ENCODE peak calls at places on chromosomes 16 and 17, in nine cellular contexts. Y is hippocampal formation; C is mesendoderm; M is stimulated activated CD8-positive, alpha-beta memory T cell treated with anti-CD3 and anti-CD28 coated beads, Interleukin-4, amount 100 ng/mL, for 4 hours; V is stimulated activated CD4-positive, alpha-beta T cell treated with anti-CD3 and anti-CD28 coated beads, Interleukin-15, amount 100 ng/mL, for 24 hours; B is T-cell; W is cardiac muscle cell; S is HS-27A; X is CD8-positive, alpha-beta memory T cell. D is an unnamed sample.

GRCh38 chr17:39782481-39782880 is 44.7 kb downstream of the GRB7 start:
- DNase-seq in Y (no peak), C (no peak), M (no peak), V (no peak), B (no peak), W (peak; percentile 88), S (no peak), X (no peak), D (no peak)

GRCh38 chr17:43844241-43844640 is 2.7 kb upstream of the CD300LG start:
- DNase-seq in Y (no peak), C (no peak), M (no peak), V (no peak), B (no peak), W (no peak), S (no peak), X (no peak), D (no peak)

GRCh38 chr16:21257284-21257683 is 20.8 kb downstream of the CRYM start:
- DNase-seq in Y (no peak), C (no peak), M (no peak), V (no peak), B (no peak), W (no peak), S (no peak), X (no peak), D (no peak)

GRCh38 chr17:51601622-51602261 is 341.4 kb downstream of the UTP18 start:
- DNase-seq in Y (no peak), C (no peak), M (no peak), V (no peak), B (no peak), W (no peak), S (no peak), X (no peak), D (no peak)

GRCh38 chr17:57211010-57211411 is 45.3 kb upstream of the MSI2 start:
- DNase-seq in Y (no peak), C (peak; percentile 8), M (no peak), V (no peak), B (no peak), W (no peak), S (no peak), X (no peak), D (no peak)

GRCh38 chr17:82497483-82498405 is 21.8 kb upstream of the FOXK2 start:
- DNase-seq in Y (no peak), C (peak; percentile 43), M (no peak), V (peak; percentile 55), B (peak; percentile 14), W (peak; percentile 46), S (no peak), X (peak; percentile 66), D (peak; percentile 65)

GRCh38 chr17:38749222-38750043 is 1.3 kb upstream of the PCGF2 start:
- DNase-seq in Y (no peak), C (peak; percentile 89), M (no peak), V (peak; percentile 32), B (no peak), W (peak; percentile 84), S (no peak), X (no peak), D (peak; percentile 56)

GRCh38 chr17:15947976-15948752 is 3.2 kb downstream of the ADORA2B start:
- DNase-seq in Y (no peak), C (no peak), M (no peak), V (no peak), B (no peak), W (no peak), S (no peak), X (no peak), D (no peak)

GRCh38 chr17:57092779-57093178 is 7.7 kb downstream of the AKAP1 start:
- DNase-seq in Y (no peak), C (no peak), M (no peak), V (no peak), B (no peak), W (peak; percentile 16), S (no peak), X (no peak), D (no peak)

GRCh38 chr17:4433515-4434031 is at the start of gene SPNS3:
- DNase-seq in Y (no peak), C (no peak), M (no peak), V (peak; percentile 37), B (no peak), W (no peak), S (no peak), X (peak; percentile 54), D (peak; percentile 76)

GRCh38 chr17:80021600-80021999 is 14.1 kb downstream of the TBC1D16 start:
- DNase-seq in Y (no peak), C (no peak), M (no peak), V (no peak), B (no peak), W (no peak), S (no peak), X (no peak), D (no peak)

GRCh38 chr17:43135454-43135819 is 10.3 kb upstream of the BRCA1 start:
- DNase-seq in Y (no peak), C (no peak), M (no peak), V (no peak), B (no peak), W (no peak), S (no peak), X (no peak), D (no peak)

GRCh38 chr17:30230596-30231125 is 4.8 kb downstream of the SLC6A4 start:
- DNase-seq in Y (no peak), C (no peak), M (no peak), V (no peak), B (no peak), W (no peak), S (no peak), X (no peak), D (no peak)

GRCh38 chr16:7345423-7345822 is 12.8 kb downstream of the RBFOX1 start:
- DNase-seq in Y (no peak), C (no peak), M (no peak), V (no peak), B (no peak), W (no peak), S (no peak), X (no peak), D (no peak)

GRCh38 chr16:31467151-31467550 is 4.8 kb upstream of the TGFB1I1 start:
- DNase-seq in Y (no peak), C (no peak), M (no peak), V (no peak), B (no peak), W (peak; percentile 65), S (no peak), X (no peak), D (no peak)

GRCh38 chr17:43745541-43745940 is 13.1 kb downstream of the SOST start:
- DNase-seq in Y (no peak), C (no peak), M (no peak), V (no peak), B (no peak), W (no peak), S (no peak), X (no peak), D (no peak)

GRCh38 chr16:23795369-23795768 is 40.4 kb upstream of the PRKCB start:
- DNase-seq in Y (no peak), C (no peak), M (no peak), V (no peak), B (no peak), W (no peak), S (no peak), X (no peak), D (no peak)

GRCh38 chr17:76736349-76737081 is 616 bp downstream of the SRSF2 start:
- DNase-seq in Y (peak; percentile 67), C (peak; percentile 73), M (peak; percentile 56), V (peak; percentile 74), B (peak; percentile 55), W (peak; percentile 80), S (no peak), X (peak; percentile 78), D (peak; percentile 79)

GRCh38 chr16:2455081-2455845 is 4.6 kb upstream of the TEDC2 start:
- DNase-seq in Y (no peak), C (no peak), M (no peak), V (no peak), B (no peak), W (no peak), S (no peak), X (no peak), D (no peak)

GRCh38 chr17:77146882-77147281 is 6.1 kb downstream of the SEC14L1 start:
- DNase-seq in Y (no peak), C (no peak), M (no peak), V (no peak), B (no peak), W (no peak), S (no peak), X (no peak), D (no peak)

GRCh38 chr16:47848481-47849109 is 307.2 kb downstream of the ABCC12 start:
- DNase-seq in Y (peak; percentile 39), C (peak; percentile 55), M (no peak), V (no peak), B (no peak), W (peak; percentile 13), S (no peak), X (no peak), D (no peak)

GRCh38 chr16:85395913-85396878 is 216.9 kb upstream of the GSE1 start:
- DNase-seq in Y (no peak), C (no peak), M (no peak), V (no peak), B (no peak), W (peak; percentile 48), S (no peak), X (peak; percentile 43), D (peak; percentile 27)

GRCh38 chr16:82882982-82883863 is 256.5 kb downstream of the CDH13 start:
- DNase-seq in Y (no peak), C (peak; percentile 64), M (no peak), V (no peak), B (no peak), W (no peak), S (no peak), X (no peak), D (no peak)

GRCh38 chr17:6303664-6304063 is 131.3 kb downstream of the AIPL1 start:
- DNase-seq in Y (no peak), C (peak; percentile 70), M (no peak), V (peak; percentile 25), B (no peak), W (peak; percentile 13), S (no peak), X (no peak), D (peak; percentile 35)

GRCh38 chr16:2970563-2970962 is 1.4 kb downstream of the PAQR4 start:
- DNase-seq in Y (no peak), C (peak; percentile 23), M (no peak), V (peak; percentile 22), B (no peak), W (no peak), S (no peak), X (no peak), D (no peak)

GRCh38 chr16:17313085-17313611 is 157.6 kb downstream of the XYLT1 start:
- DNase-seq in Y (peak; percentile 20), C (no peak), M (no peak), V (no peak), B (no peak), W (peak; percentile 12), S (no peak), X (no peak), D (no peak)

GRCh38 chr16:22177968-22178934 is 15.9 kb downstream of the SDR42E2 start:
- DNase-seq in Y (no peak), C (no peak), M (no peak), V (no peak), B (no peak), W (no peak), S (no peak), X (no peak), D (no peak)

GRCh38 chr17:7587420-7587786 is 2.5 kb downstream of the SOX15 start:
- DNase-seq in Y (no peak), C (no peak), M (no peak), V (no peak), B (no peak), W (peak; percentile 76), S (no peak), X (no peak), D (no peak)

GRCh38 chr17:66115246-66115645 is 76.7 kb downstream of the CEP112 start:
- DNase-seq in Y (no peak), C (no peak), M (no peak), V (no peak), B (no peak), W (peak; percentile 31), S (no peak), X (no peak), D (no peak)

GRCh38 chr17:17497845-17498520 is 1.8 kb upstream of the RASD1 start:
- DNase-seq in Y (no peak), C (no peak), M (no peak), V (no peak), B (no peak), W (no peak), S (no peak), X (no peak), D (no peak)

GRCh38 chr17:6248061-6248460 is 177.9 kb downstream of the WSCD1 start:
- DNase-seq in Y (no peak), C (no peak), M (no peak), V (no peak), B (no peak), W (no peak), S (no peak), X (no peak), D (no peak)

D was measured in activated naive CD8-positive, alpha-beta T cell treated with anti-CD3 and anti-CD28 coated beads, Interleukin-2, amount 10 ng/mL, durations not matched to agents 7 days and 5 days.